ENCODE peak calls at places on chromosomes 6 and 20, in seven cellular contexts. E, L, R, Z, A, D and H are unnamed samples.

GRCh38 chr6:139940741-139941712 is 566.6 kb upstream of the CITED2 start:
- DNase-seq in E (no peak), L (no peak), R (no peak), Z (no peak), A (no peak), D (no peak), H (no peak)

GRCh38 chr6:48606618-48607017 is 495.6 kb upstream of the PTCHD4 start:
- DNase-seq in E (no peak), L (no peak), R (no peak), Z (no peak), A (no peak), D (no peak), H (no peak)

GRCh38 chr6:88376759-88377387 is 210.7 kb upstream of the CNR1 start:
- DNase-seq in E (peak; percentile 60), L (no peak), R (no peak), Z (no peak), A (no peak), D (peak; percentile 48), H (no peak)

GRCh38 chr6:121615493-121615892 is 180.0 kb downstream of the GJA1 start:
- DNase-seq in E (peak; percentile 17), L (no peak), R (no peak), Z (no peak), A (peak; percentile 18), D (no peak), H (no peak)

GRCh38 chr20:35329435-35330139 is 37.4 kb upstream of the FAM83C start:
- DNase-seq in E (peak; percentile 83), L (no peak), R (no peak), Z (peak; percentile 73), A (no peak), D (peak; percentile 61), H (no peak)

GRCh38 chr6:110042670-110043296 is 64.7 kb downstream of the GPR6 start:
- DNase-seq in E (no peak), L (no peak), R (no peak), Z (no peak), A (no peak), D (no peak), H (peak; percentile 32)

GRCh38 chr20:60107621-60108020 is 149.4 kb downstream of the CDH26 start:
- DNase-seq in E (no peak), L (no peak), R (no peak), Z (no peak), A (no peak), D (no peak), H (peak; percentile 68)

GRCh38 chr6:13006578-13007300 is 290.2 kb downstream of the PHACTR1 start:
- DNase-seq in E (peak; percentile 33), L (no peak), R (no peak), Z (no peak), A (no peak), D (no peak), H (no peak)

GRCh38 chr6:80543598-80544181 is 437.2 kb downstream of the BCKDHB start:
- DNase-seq in E (peak; percentile 49), L (no peak), R (no peak), Z (no peak), A (no peak), D (no peak), H (no peak)

GRCh38 chr6:107121266-107121665 is 6.0 kb upstream of the BEND3 start:
- DNase-seq in E (no peak), L (no peak), R (no peak), Z (no peak), A (no peak), D (no peak), H (no peak)
- H3K9me3 ChIP-seq in E (no peaks in the 10 kb centered on the region), L (no peaks in the 10 kb centered on the region), R (no peaks in the 10 kb centered on the region), Z (no peaks in the 10 kb centered on the region), A (no peaks in the 10 kb centered on the region), D (no peaks in the 10 kb centered on the region), H (no peaks in the 10 kb centered on the region)

GRCh38 chr6:111573118-111573883 is 32.4 kb downstream of the TRAF3IP2 start:
- DNase-seq in E (peak; percentile 14), L (no peak), R (peak; percentile 62), Z (no peak), A (no peak), D (peak; percentile 96), H (peak; percentile 46)
- H3K27ac ChIP-seq in E (no peak overlapping the region), L (peak overlapping the region; percentile 32), R (peak overlapping the region; percentile 73), Z (peak overlapping the region; percentile 20), A (no peak overlapping the region), D (peak overlapping the region; percentile 71), H (peak overlapping the region; percentile 58)

GRCh38 chr6:37738216-37738615 is 40.5 kb upstream of the MDGA1 start:
- DNase-seq in E (no peak), L (no peak), R (no peak), Z (no peak), A (no peak), D (no peak), H (no peak)

GRCh38 chr6:37739618-37740017 is 41.9 kb upstream of the MDGA1 start:
- DNase-seq in E (no peak), L (no peak), R (no peak), Z (no peak), A (no peak), D (no peak), H (no peak)

GRCh38 chr6:37742401-37742760 is 44.7 kb upstream of the MDGA1 start:
- DNase-seq in E (no peak), L (no peak), R (no peak), Z (no peak), A (no peak), D (no peak), H (no peak)

GRCh38 chr6:37745748-37746147 is 48.1 kb upstream of the MDGA1 start:
- DNase-seq in E (no peak), L (no peak), R (no peak), Z (no peak), A (no peak), D (no peak), H (no peak)

DNA sequence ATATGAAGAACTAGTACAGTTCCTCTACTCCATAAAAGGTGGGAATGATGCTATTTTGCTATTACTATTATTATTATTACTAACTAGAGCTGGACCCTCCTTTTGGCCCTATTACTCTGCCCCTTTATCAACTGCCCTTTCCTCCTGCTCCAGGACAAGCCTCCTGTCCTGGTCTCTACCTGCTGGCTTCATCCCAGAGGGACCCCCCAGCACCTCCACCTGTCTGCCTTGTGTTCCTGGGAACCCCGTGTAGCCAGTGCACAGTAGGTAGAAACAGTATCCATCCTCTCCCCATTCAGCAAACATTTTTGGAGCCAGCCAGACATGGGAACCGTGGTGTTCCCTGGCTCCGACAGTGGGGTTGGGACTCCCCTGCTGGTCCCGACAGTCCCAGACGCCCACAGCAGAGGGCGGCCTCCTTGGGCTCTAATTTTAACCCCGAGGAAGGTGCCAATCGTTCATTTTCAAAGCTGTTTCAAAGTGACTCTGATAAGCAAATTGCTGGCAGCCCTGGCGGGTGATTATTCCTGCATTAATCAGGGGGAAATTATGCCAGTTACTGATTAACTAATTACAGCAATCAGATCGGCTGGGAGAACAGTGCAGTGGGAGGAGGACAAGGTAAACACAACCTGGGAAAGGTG is 44.2 kb upstream of the MDGA1 start:
- DNase-seq in E (no peak), L (peak; percentile 32), R (no peak), Z (peak; percentile 27), A (no peak), D (peak; percentile 41), H (no peak)
- TF ChIP-seq CTCF in E (peak; percentile 49), L (peak; percentile 27), R (no peak), Z (no peak), A (peak; percentile 65), D (peak; percentile 51), H (no peak)

DNA sequence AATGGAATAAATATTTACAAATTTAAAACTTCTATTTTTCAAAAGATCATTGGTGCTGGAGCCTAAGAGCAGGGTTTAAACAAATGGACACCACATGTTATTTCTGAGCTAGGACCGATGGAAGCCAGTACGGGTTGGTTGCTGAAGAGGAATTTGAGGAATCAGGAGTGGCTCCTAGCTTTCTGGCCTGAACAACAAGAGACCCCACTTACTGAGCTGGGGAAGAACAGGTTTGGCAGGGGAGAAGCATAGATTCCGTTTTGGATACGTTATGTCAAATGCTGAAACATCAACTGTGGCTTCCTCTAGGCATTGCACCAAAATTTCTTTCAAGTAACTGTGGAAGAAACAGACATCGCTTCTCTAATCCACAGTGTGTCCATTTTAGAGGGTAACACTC is 6.7 kb downstream of the WDR27 start:
- DNase-seq in E (no peak), L (no peak), R (no peak), Z (no peak), A (no peak), D (no peak), H (no peak)
- H3K9me3 ChIP-seq in E (no peaks in the 10 kb centered on the region), L (no peaks in the 10 kb centered on the region), R (no peaks in the 10 kb centered on the region), Z (no peaks in the 10 kb centered on the region), A (no peaks in the 10 kb centered on the region), D (no peaks in the 10 kb centered on the region), H (no peaks in the 10 kb centered on the region)

GRCh38 chr6:158175111-158175510 is 7.0 kb downstream of the GTF2H5 start:
- DNase-seq in E (no peak), L (no peak), R (no peak), Z (no peak), A (no peak), D (no peak), H (no peak)

GRCh38 chr6:158172001-158172400 is 3.9 kb downstream of the GTF2H5 start:
- DNase-seq in E (no peak), L (no peak), R (no peak), Z (no peak), A (no peak), D (no peak), H (no peak)

GRCh38 chr6:158170656-158171081 is 2.5 kb downstream of the GTF2H5 start:
- DNase-seq in E (peak; percentile 69), L (no peak), R (no peak), Z (no peak), A (no peak), D (no peak), H (no peak)

GRCh38 chr6:158174514-158174913 is 6.4 kb downstream of the GTF2H5 start:
- DNase-seq in E (peak; percentile 64), L (no peak), R (no peak), Z (no peak), A (no peak), D (no peak), H (no peak)

DNA sequence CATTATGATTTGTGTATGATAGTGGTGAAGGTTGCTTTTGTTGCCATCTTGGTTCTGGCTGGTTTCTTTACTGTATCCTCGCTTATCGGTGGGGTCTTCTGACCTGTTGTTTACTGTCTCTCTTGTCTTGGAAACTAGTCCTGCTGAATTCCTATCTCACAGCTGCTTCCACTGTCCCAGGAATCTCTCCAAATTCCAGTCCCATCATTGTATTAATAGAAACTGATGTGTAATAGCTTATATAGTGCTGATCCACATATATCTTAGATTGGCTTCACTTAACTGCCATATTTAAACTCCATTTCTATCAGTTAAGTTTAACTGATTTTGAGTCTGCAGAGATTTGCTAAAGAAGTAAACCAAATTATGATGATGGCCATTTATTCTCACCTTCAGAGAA is 5.9 kb downstream of the GTF2H5 start:
- DNase-seq in E (no peak), L (no peak), R (no peak), Z (no peak), A (no peak), D (no peak), H (no peak)
- H3K27ac ChIP-seq in E (no peak overlapping the region), L (no peak overlapping the region), R (no peak overlapping the region), Z (no peak overlapping the region), A (no peak overlapping the region), D (no peak overlapping the region), H (no peak overlapping the region)